ENCODE peak calls at places on chromosome 4, in nine cellular contexts. P, D, E, W, K, R, B, J and T are unnamed samples.

GRCh38 chr4:7210818-7211217 is 18.5 kb downstream of the SORCS2 start:
- DNase-seq in E (no peak), J (no peak), P (no peak), R (no peak), B (no peak), D (no peak), W (no peak), K (no peak), T (no peak)

GRCh38 chr4:657338-658030 is 16.6 kb downstream of the ATP5ME start:
- DNase-seq in P (no peak), D (peak), B (no peak), K (no peak), W (no peak), E (peak), R (no peak), J (no peak), T (no peak)

GRCh38 chr4:111678466-111678865 is 466.8 kb upstream of the FAM241A start:
- DNase-seq in W (no peak), E (no peak), B (no peak), J (no peak), K (no peak), R (no peak), D (no peak), P (no peak), T (no peak)

GRCh38 chr4:173146456-173146855 is 22.2 kb upstream of the GALNT7 start:
- DNase-seq in P (no peak), R (no peak), W (no peak), B (no peak), E (no peak), D (no peak), J (no peak), K (no peak), T (no peak)

GRCh38 chr4:122139139-122139538 is 13.0 kb upstream of the BLTP1 start:
- DNase-seq in P (no peak), B (no peak), W (no peak), D (no peak), R (no peak), E (no peak), J (no peak), K (no peak), T (no peak)

GRCh38 chr4:7239101-7239820 is 46.9 kb downstream of the SORCS2 start:
- DNase-seq in D (no peak), W (no peak), K (no peak), E (no peak), P (no peak), R (no peak), B (no peak), J (no peak), T (no peak)

GRCh38 chr4:40685300-40685699 is 55.6 kb upstream of the RBM47 start:
- DNase-seq in R (no peak), K (no peak), B (no peak), E (no peak), W (no peak), D (no peak), P (no peak), J (no peak), T (no peak)

GRCh38 chr4:152352215-152352614 is 183.7 kb downstream of the FBXW7 start:
- DNase-seq in D (no peak), B (no peak), K (no peak), J (no peak), W (no peak), R (no peak), P (no peak), E (no peak), T (no peak)

GRCh38 chr4:53113433-53114215 is 251.5 kb downstream of the RASL11B start:
- DNase-seq in W (no peak), D (no peak), B (no peak), R (no peak), P (no peak), E (no peak), K (no peak), J (no peak), T (no peak)

GRCh38 chr4:7236847-7237246 is 44.5 kb downstream of the SORCS2 start:
- DNase-seq in K (no peak), W (no peak), B (no peak), R (no peak), D (no peak), J (no peak), E (no peak), P (no peak), T (no peak)

GRCh38 chr4:1194028-1194900 is 21.9 kb upstream of the SPON2 start:
- DNase-seq in W (peak), J (no peak), R (peak), P (peak), D (peak), K (peak), B (no peak), E (peak), T (no peak)

GRCh38 chr4:37891221-37892159 is 606 bp downstream of the TBC1D1 start:
- DNase-seq in D (peak), J (no peak), W (peak), R (no peak), P (no peak), K (peak), B (peak), E (no peak), T (no peak)

GRCh38 chr4:2745516-2745915 is 10.6 kb downstream of the TNIP2 start:
- DNase-seq in K (no peak), W (no peak), P (peak), R (no peak), B (no peak), J (no peak), E (no peak), D (no peak), T (no peak)

GRCh38 chr4:5638976-5639375 is 69.4 kb downstream of the EVC2 start:
- DNase-seq in B (no peak), W (no peak), E (no peak), D (no peak), K (no peak), R (no peak), J (no peak), P (no peak), T (no peak)

GRCh38 chr4:4782969-4783368 is 76.5 kb upstream of the MSX1 start:
- DNase-seq in W (no peak), B (no peak), J (no peak), D (no peak), R (no peak), P (no peak), K (no peak), E (no peak), T (no peak)

GRCh38 chr4:102543529-102543928 is 42.4 kb downstream of the NFKB1 start:
- DNase-seq in P (no peak), E (no peak), R (no peak), J (no peak), W (no peak), B (no peak), K (no peak), D (no peak), T (no peak)
- TF ChIP-seq POLR2AphosphoS5 in P (no peak), E (no peak), R (no peak), J (no peak), W (no peak), B (no peak), K (no peak), D (no peak), T (no peak)

GRCh38 chr4:73723945-73724344 is 16.4 kb upstream of the CXCL8 start:
- DNase-seq in R (no peak), P (no peak), W (no peak), E (no peak), K (no peak), J (no peak), B (no peak), D (no peak), T (no peak)

GRCh38 chr4:73721901-73722300 is 18.5 kb upstream of the CXCL8 start:
- DNase-seq in D (no peak), E (no peak), W (no peak), R (no peak), B (no peak), J (no peak), P (no peak), K (no peak), T (no peak)

GRCh38 chr4:73723029-73723428 is 17.3 kb upstream of the CXCL8 start:
- DNase-seq in K (no peak), E (no peak), B (no peak), D (no peak), W (no peak), R (no peak), J (no peak), P (no peak), T (no peak)

GRCh38 chr4:73718375-73719373 is 21.7 kb upstream of the CXCL8 start:
- DNase-seq in E (no peak), D (no peak), W (no peak), P (no peak), R (no peak), J (no peak), K (no peak), B (peak), T (no peak)

DNA sequence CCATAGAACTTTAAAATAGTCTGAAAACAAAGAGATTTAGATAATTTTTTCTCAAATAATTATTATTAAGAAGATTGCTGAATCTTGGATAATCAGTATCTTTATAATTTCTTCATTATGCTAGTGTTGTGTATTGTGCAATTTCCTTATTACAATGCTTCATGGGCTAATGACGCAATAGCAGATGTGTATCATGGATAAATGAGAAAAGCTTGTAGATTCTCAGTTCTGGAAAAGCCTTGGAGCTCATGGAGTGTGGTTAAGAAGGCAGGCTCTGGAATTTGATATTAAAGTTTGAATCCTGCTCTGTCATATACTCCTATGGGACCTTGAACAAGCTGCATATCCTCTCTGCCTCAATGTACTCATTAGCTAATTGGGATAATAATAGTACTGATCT is 18.9 kb upstream of the CXCL8 start:
- DNase-seq in E (no peak), P (no peak), W (no peak), K (no peak), B (no peak), D (no peak), R (no peak), J (no peak), T (no peak)
- TF ChIP-seq POLR2AphosphoS5 in E (peak), P (no peak), W (peak), K (no peak), B (no peak), D (peak), R (no peak), J (no peak), T (no peak)

GRCh38 chr4:125070869-125071268 is 243.9 kb upstream of the FAT4 start:
- DNase-seq in E (no peak), W (no peak), P (no peak), R (no peak), B (no peak), D (no peak), J (no peak), K (no peak), T (no peak)
- TF ChIP-seq POLR2AphosphoS5 in E (no peak), W (no peak), P (no peak), R (no peak), B (no peak), D (no peak), J (no peak), K (no peak), T (no peak)

GRCh38 chr4:73577371-73577770 is 42.9 kb downstream of the RASSF6 start:
- DNase-seq in R (no peak), P (no peak), B (no peak), W (no peak), D (no peak), J (no peak), E (no peak), K (no peak), T (no peak)

GRCh38 chr4:73575667-73576066 is 44.6 kb downstream of the RASSF6 start:
- DNase-seq in R (no peak), B (no peak), K (no peak), D (no peak), W (no peak), P (no peak), E (no peak), J (no peak), T (no peak)

GRCh38 chr4:73576366-73576765 is 43.9 kb downstream of the RASSF6 start:
- DNase-seq in B (no peak), K (no peak), R (no peak), P (no peak), W (no peak), D (no peak), J (no peak), E (no peak), T (no peak)

GRCh38 chr4:73573794-73574528 is 46.3 kb downstream of the RASSF6 start:
- DNase-seq in J (no peak), P (no peak), B (peak), R (peak), D (peak), K (peak), W (peak), E (no peak), T (peak)
- TF ChIP-seq POLR2AphosphoS5 in J (no peak), P (no peak), B (no peak), R (no peak), D (no peak), K (no peak), W (no peak), E (no peak), T (no peak)

DNA sequence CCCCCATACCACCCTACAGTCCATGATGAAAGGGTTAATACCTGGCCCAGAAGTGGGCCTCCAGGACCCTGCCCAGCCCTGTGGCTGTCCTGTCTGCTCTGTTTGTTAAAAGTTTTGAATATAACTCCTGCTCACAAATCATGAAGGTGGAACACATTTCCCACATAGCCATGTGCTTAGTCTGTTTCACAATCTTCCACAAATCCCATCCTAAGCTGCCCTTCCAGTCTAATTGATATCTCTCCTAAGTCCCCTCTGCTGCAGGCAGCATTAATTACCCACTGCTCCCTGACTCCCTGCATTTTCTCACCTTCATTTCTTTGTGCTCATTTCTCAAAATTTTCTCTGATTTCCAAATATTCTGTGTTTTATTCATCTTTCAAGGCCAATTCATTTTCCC is 142.6 kb downstream of the AASDH start:
- DNase-seq in W (no peak), R (no peak), B (no peak), J (no peak), E (no peak), D (no peak), K (no peak), P (no peak), T (no peak)
- TF ChIP-seq POLR2AphosphoS5 in W (no peak), R (no peak), B (no peak), J (no peak), E (no peak), D (no peak), K (no peak), P (no peak), T (no peak)

DNA sequence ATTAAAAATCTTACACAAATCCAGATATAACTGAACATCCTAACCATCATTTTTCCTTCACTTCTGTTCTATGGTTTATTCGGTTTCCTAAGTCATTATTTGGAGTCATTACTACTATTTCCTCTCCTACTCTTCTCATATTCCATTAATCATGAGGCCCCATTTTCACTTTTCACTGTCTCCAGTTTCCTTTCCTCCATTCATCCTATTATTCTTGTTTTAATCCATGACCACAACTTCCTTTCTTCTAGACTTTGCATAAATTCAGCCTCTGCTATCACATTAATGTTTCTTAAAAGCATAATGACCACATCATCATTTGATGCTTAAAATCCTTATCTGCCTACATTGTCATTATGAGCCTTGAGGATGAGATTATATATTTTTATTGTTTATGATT is 555.0 kb upstream of the NDST4 start:
- DNase-seq in D (no peak), B (no peak), R (no peak), W (no peak), P (no peak), K (no peak), E (no peak), J (no peak), T (no peak)
- TF ChIP-seq POLR2AphosphoS5 in D (no peak), B (no peak), R (no peak), W (no peak), P (no peak), K (no peak), E (no peak), J (no peak), T (no peak)

GRCh38 chr4:139416073-139416673 is 37.7 kb upstream of the RAB33B start:
- DNase-seq in J (no peak), E (no peak), R (no peak), W (no peak), P (no peak), K (no peak), B (no peak), D (no peak), T (no peak)

GRCh38 chr4:139420652-139421051 is 33.3 kb upstream of the RAB33B start:
- DNase-seq in P (no peak), D (no peak), R (no peak), B (no peak), J (no peak), W (no peak), E (no peak), K (no peak), T (no peak)

DNA sequence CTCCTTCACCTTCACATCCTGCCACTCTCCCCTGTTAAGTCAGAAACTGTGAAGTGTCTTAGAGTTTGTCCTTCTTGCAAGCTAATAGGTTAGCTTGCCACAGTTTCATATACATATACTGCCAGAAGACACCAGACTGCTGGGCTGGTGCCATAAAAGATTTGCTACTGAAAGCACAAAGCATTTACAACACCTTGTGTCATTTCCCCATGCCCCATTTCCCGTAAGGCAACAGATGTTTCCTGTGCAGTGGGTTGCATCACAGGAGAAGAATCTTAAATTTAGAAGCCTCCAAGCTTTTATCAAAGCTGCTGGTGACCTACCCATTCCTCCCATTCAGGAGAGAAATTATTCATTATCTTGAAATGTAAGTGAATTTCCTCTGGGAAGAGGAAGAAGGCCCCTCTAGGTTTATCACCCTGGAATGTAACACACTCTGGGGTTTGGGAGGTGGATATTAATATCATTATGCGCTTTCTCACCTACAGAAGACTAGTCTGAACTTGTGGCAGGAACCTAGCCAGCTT is 34.5 kb upstream of the RAB33B start:
- DNase-seq in K (no peak), P (no peak), J (no peak), D (peak), R (peak), B (no peak), E (no peak), W (peak), T (no peak)
- TF ChIP-seq POLR2AphosphoS5 in K (no peak), P (peak), J (peak), D (peak), R (peak), B (no peak), E (peak), W (peak), T (no peak)

GRCh38 chr4:48779998-48780866 is at the start of gene FRYL:
- DNase-seq in J (peak), B (peak), R (peak), E (peak), P (peak), W (peak), D (peak), K (peak), T (peak)

GRCh38 chr4:48780867-48781219 is 764 bp upstream of the FRYL start:
- DNase-seq in J (no peak), W (peak), E (no peak), D (peak), K (no peak), B (no peak), P (no peak), R (peak), T (no peak)

GRCh38 chr4:48778431-48779094 is 1.5 kb downstream of the FRYL start:
- DNase-seq in B (no peak), E (no peak), R (no peak), J (no peak), W (no peak), P (no peak), K (no peak), D (no peak), T (no peak)

GRCh38 chr4:48777739-48778138 is 2.3 kb downstream of the FRYL start:
- DNase-seq in B (no peak), W (no peak), R (no peak), P (no peak), J (no peak), K (no peak), D (no peak), E (no peak), T (no peak)

GRCh38 chr4:48779095-48779997 is 733 bp downstream of the FRYL start:
- DNase-seq in P (peak), R (peak), B (no peak), K (peak), E (peak), W (peak), D (peak), J (peak), T (no peak)
- TF ChIP-seq POLR2AphosphoS5 in P (peak), R (no peak), B (peak), K (no peak), E (peak), W (peak), D (no peak), J (peak), T (no peak)

GRCh38 chr4:139975830-139976272 is 178.1 kb downstream of the MAML3 start:
- DNase-seq in W (no peak), E (no peak), R (peak), K (no peak), J (no peak), D (no peak), P (no peak), B (no peak), T (no peak)
- TF ChIP-seq POLR2AphosphoS5 in W (peak), E (peak), R (no peak), K (no peak), J (no peak), D (peak), P (peak), B (no peak), T (no peak)